ENCODE peak calls at places on chromosomes 7 and 10, in eight cellular contexts. One of them, this sample, is unnamed.

GRCh38 chr7:75050501-75050900 is 23.1 kb downstream of the RCC1L start:
- DNase-seq in AG08395: no peak
- DNase-seq in neural progenitor cell: no peak
- DNase-seq in HT1080: no peak
- DNase-seq in cardiac muscle cell: no peak
- DNase-seq in H54: no peak
- DNase-seq in NCI-H774: no peak
- DNase-seq in cerebellar nuclear complex: no peak
- DNase-seq in this sample: no peak

GRCh38 chr10:530717-531116 is 158.8 kb downstream of the DIP2C start:
- DNase-seq in AG08395: no peak
- DNase-seq in neural progenitor cell: no peak
- DNase-seq in HT1080: no peak
- DNase-seq in cardiac muscle cell: no peak
- DNase-seq in H54: no peak
- DNase-seq in NCI-H774: no peak
- DNase-seq in cerebellar nuclear complex: no peak
- DNase-seq in this sample: no peak

GRCh38 chr7:40151504-40151903 is 16.7 kb downstream of the SUGCT start:
- DNase-seq in AG08395: no peak
- DNase-seq in neural progenitor cell: no peak
- DNase-seq in HT1080: no peak
- DNase-seq in cardiac muscle cell: no peak
- DNase-seq in H54: no peak
- DNase-seq in NCI-H774: no peak
- DNase-seq in cerebellar nuclear complex: no peak
- DNase-seq in this sample: no peak

GRCh38 chr10:103637855-103638561 is 144.5 kb downstream of the NEURL1 start:
- DNase-seq in AG08395: peak; percentile 83
- DNase-seq in neural progenitor cell: peak; percentile 33
- DNase-seq in HT1080: no peak
- DNase-seq in cardiac muscle cell: peak; percentile 83
- DNase-seq in H54: no peak
- DNase-seq in NCI-H774: no peak
- DNase-seq in cerebellar nuclear complex: peak; percentile 84
- DNase-seq in this sample: no peak

GRCh38 chr10:115129752-115130151 is 36.6 kb downstream of the ATRNL1 start:
- DNase-seq in AG08395: peak; percentile 10
- DNase-seq in neural progenitor cell: peak; percentile 30
- DNase-seq in HT1080: peak; percentile 6
- DNase-seq in cardiac muscle cell: peak; percentile 54
- DNase-seq in H54: peak; percentile 3
- DNase-seq in NCI-H774: no peak
- DNase-seq in cerebellar nuclear complex: no peak
- DNase-seq in this sample: peak; percentile 50

GRCh38 chr7:4631664-4632171 is 50.4 kb upstream of the FOXK1 start:
- DNase-seq in AG08395: peak; percentile 96
- DNase-seq in neural progenitor cell: peak; percentile 90
- DNase-seq in HT1080: peak; percentile 82
- DNase-seq in cardiac muscle cell: peak; percentile 96
- DNase-seq in H54: peak; percentile 96
- DNase-seq in NCI-H774: peak; percentile 52
- DNase-seq in cerebellar nuclear complex: no peak
- DNase-seq in this sample: peak; percentile 70

GRCh38 chr10:127090135-127090534 is 106.3 kb downstream of the INSYN2A start:
- DNase-seq in AG08395: no peak
- DNase-seq in neural progenitor cell: no peak
- DNase-seq in HT1080: peak; percentile 3
- DNase-seq in cardiac muscle cell: no peak
- DNase-seq in H54: no peak
- DNase-seq in NCI-H774: no peak
- DNase-seq in cerebellar nuclear complex: no peak
- DNase-seq in this sample: no peak

GRCh38 chr7:34247468-34247867 is 342.1 kb downstream of the BMPER start:
- DNase-seq in AG08395: peak; percentile 67
- DNase-seq in neural progenitor cell: no peak
- DNase-seq in HT1080: peak; percentile 77
- DNase-seq in cardiac muscle cell: peak; percentile 42
- DNase-seq in H54: no peak
- DNase-seq in NCI-H774: no peak
- DNase-seq in cerebellar nuclear complex: no peak
- DNase-seq in this sample: peak; percentile 23

GRCh38 chr7:70797109-70797514 is 334.8 kb upstream of the GALNT17 start:
- DNase-seq in AG08395: peak; percentile 17
- DNase-seq in neural progenitor cell: no peak
- DNase-seq in HT1080: no peak
- DNase-seq in cardiac muscle cell: no peak
- DNase-seq in H54: no peak
- DNase-seq in NCI-H774: no peak
- DNase-seq in cerebellar nuclear complex: no peak
- DNase-seq in this sample: no peak

GRCh38 chr7:56175784-56176183 is 59.6 kb upstream of the NUPR2 start:
- DNase-seq in AG08395: no peak
- DNase-seq in neural progenitor cell: no peak
- DNase-seq in HT1080: no peak
- DNase-seq in cardiac muscle cell: no peak
- DNase-seq in H54: no peak
- DNase-seq in NCI-H774: no peak
- DNase-seq in cerebellar nuclear complex: no peak
- DNase-seq in this sample: no peak

GRCh38 chr10:78474743-78475142 is 441.1 kb downstream of the RPS24 start:
- DNase-seq in AG08395: no peak
- DNase-seq in neural progenitor cell: no peak
- DNase-seq in HT1080: no peak
- DNase-seq in cardiac muscle cell: no peak
- DNase-seq in H54: no peak
- DNase-seq in NCI-H774: no peak
- DNase-seq in cerebellar nuclear complex: no peak
- DNase-seq in this sample: no peak

GRCh38 chr10:102001435-102002068 is 54.4 kb downstream of the ARMH3 start:
- DNase-seq in AG08395: no peak
- DNase-seq in neural progenitor cell: peak; percentile 66
- DNase-seq in HT1080: no peak
- DNase-seq in cardiac muscle cell: no peak
- DNase-seq in H54: no peak
- DNase-seq in NCI-H774: no peak
- DNase-seq in cerebellar nuclear complex: no peak
- DNase-seq in this sample: no peak

GRCh38 chr7:117067322-117067721 is 114.0 kb downstream of the ST7 start:
- DNase-seq in AG08395: no peak
- DNase-seq in neural progenitor cell: no peak
- DNase-seq in HT1080: no peak
- DNase-seq in cardiac muscle cell: no peak
- DNase-seq in H54: no peak
- DNase-seq in NCI-H774: no peak
- DNase-seq in cerebellar nuclear complex: no peak
- DNase-seq in this sample: no peak

GRCh38 chr7:4043988-4044387 is 638.1 kb upstream of the FOXK1 start:
- DNase-seq in AG08395: no peak
- DNase-seq in neural progenitor cell: no peak
- DNase-seq in HT1080: no peak
- DNase-seq in cardiac muscle cell: no peak
- DNase-seq in H54: no peak
- DNase-seq in NCI-H774: no peak
- DNase-seq in cerebellar nuclear complex: no peak
- DNase-seq in this sample: no peak

GRCh38 chr10:43945908-43946307 is 297.2 kb upstream of the ZNF32 start:
- DNase-seq in AG08395: no peak
- DNase-seq in neural progenitor cell: no peak
- DNase-seq in HT1080: no peak
- DNase-seq in cardiac muscle cell: no peak
- DNase-seq in H54: no peak
- DNase-seq in NCI-H774: no peak
- DNase-seq in cerebellar nuclear complex: no peak
- DNase-seq in this sample: no peak